ENCODE peak calls at places on chromosomes 12 and 14, in ten cellular contexts. P is K562; T is naive thymus-derived CD4-positive, alpha-beta T cell; J is left lung; C is left cardiac atrium; U is right cardiac atrium; O is upper lobe of right lung; I is T-helper 17 cell; E is activated CD8-positive, alpha-beta T cell treated with anti-CD3 and anti-CD28 coated beads for 36 hours; V is mucosa of descending colon. M is an unnamed sample.

GRCh38 chr14:72292689-72293024 is 360.4 kb downstream of the RGS6 start:
- ATAC-seq in P (no peak), T (no peak), J (no peak), C (no peak), U (no peak), O (no peak), I (no peak), E (no peak), V (no peak), M (no peak)

GRCh38 chr12:7046383-7047143 is 14.0 kb upstream of the C1S start:
- ATAC-seq in P (peak; percentile 84), T (no peak), J (no peak), C (no peak), U (peak; percentile 32), O (no peak), I (no peak), E (no peak), V (no peak), M (no peak)

GRCh38 chr12:107271523-107271922 is 178.2 kb upstream of the CRY1 start:
- ATAC-seq in P (no peak), T (no peak), J (no peak), C (no peak), U (no peak), O (no peak), I (no peak), E (no peak), V (no peak), M (no peak)

GRCh38 chr12:102567031-102567985 is 86.9 kb upstream of the IGF1 start:
- ATAC-seq in P (no peak), T (no peak), J (no peak), C (no peak), U (no peak), O (peak; percentile 15), I (no peak), E (no peak), V (no peak), M (peak; percentile 73)

GRCh38 chr12:46617167-46617566 is 208.6 kb downstream of the SLC38A4 start:
- ATAC-seq in P (no peak), T (no peak), J (peak; percentile 43), C (peak; percentile 93), U (peak; percentile 93), O (peak; percentile 53), I (no peak), E (no peak), V (peak; percentile 36), M (no peak)

GRCh38 chr12:76201758-76202157 is 117.3 kb upstream of the NAP1L1 start:
- ATAC-seq in P (no peak), T (no peak), J (no peak), C (no peak), U (no peak), O (no peak), I (no peak), E (no peak), V (no peak), M (no peak)

GRCh38 chr14:59333668-59334067 is 131.5 kb downstream of the GPR135 start:
- ATAC-seq in P (no peak), T (no peak), J (peak; percentile 91), C (peak; percentile 92), U (peak; percentile 88), O (peak; percentile 94), I (no peak), E (no peak), V (peak; percentile 70), M (peak; percentile 48)

GRCh38 chr12:55820679-55821078 is 2.8 kb downstream of the ORMDL2 start:
- ATAC-seq in P (no peak), T (no peak), J (no peak), C (no peak), U (no peak), O (no peak), I (no peak), E (no peak), V (no peak), M (no peak)

GRCh38 chr14:91202234-91202974 is 42.1 kb downstream of the GPR68 start:
- ATAC-seq in P (peak; percentile 96), T (no peak), J (peak; percentile 65), C (peak; percentile 83), U (peak; percentile 93), O (peak; percentile 91), I (no peak), E (no peak), V (peak; percentile 42), M (peak; percentile 72)

GRCh38 chr14:95268350-95268749 is 51.4 kb downstream of the CLMN start:
- ATAC-seq in P (no peak), T (no peak), J (no peak), C (no peak), U (no peak), O (no peak), I (no peak), E (peak; percentile 34), V (no peak), M (no peak)

GRCh38 chr12:79548525-79548924 is 142.2 kb downstream of the PAWR start:
- ATAC-seq in P (no peak), T (no peak), J (no peak), C (no peak), U (no peak), O (no peak), I (no peak), E (no peak), V (no peak), M (no peak)

GRCh38 chr12:509494-509893 is 49.8 kb downstream of the B4GALNT3 start:
- ATAC-seq in P (no peak), T (no peak), J (peak; percentile 79), C (peak; percentile 87), U (peak; percentile 87), O (peak; percentile 75), I (no peak), E (no peak), V (peak; percentile 44), M (peak; percentile 73)

GRCh38 chr14:23056956-23057756 is at the start of gene CDH24:
- ATAC-seq in P (peak; percentile 83), T (peak; percentile 77), J (peak; percentile 75), C (peak; percentile 73), U (peak; percentile 64), O (peak; percentile 72), I (peak; percentile 69), E (peak; percentile 74), V (peak; percentile 76), M (peak; percentile 61)

M was measured in esophagus mucosa.